ENCODE peak calls at places on chromosomes 1 and 21, in seven cellular contexts. B, X, E, P, V, J and G are unnamed samples.

GRCh38 chr21:15415541-15416261 is 314.1 kb upstream of the USP25 start:
- DNase-seq in B (no peak), X (no peak), E (no peak), P (no peak), V (no peak), J (no peak), G (no peak)

GRCh38 chr1:5681654-5682053 is 310.6 kb downstream of the NPHP4 start:
- DNase-seq in B (no peak), X (no peak), E (no peak), P (no peak), V (no peak), J (no peak), G (no peak)

GRCh38 chr1:179953974-179954493 is 576 bp upstream of the CEP350 start:
- DNase-seq in B (no peak), X (peak), E (peak), P (no peak), V (peak), J (no peak), G (peak)

GRCh38 chr1:100387644-100388350 is 35.5 kb downstream of the CDC14A start:
- DNase-seq in B (no peak), X (no peak), E (no peak), P (no peak), V (no peak), J (no peak), G (no peak)

GRCh38 chr1:198253668-198254067 is 96.9 kb downstream of the NEK7 start:
- DNase-seq in B (no peak), X (no peak), E (no peak), P (no peak), V (peak), J (no peak), G (no peak)

GRCh38 chr1:41613646-41614592 is 129.4 kb upstream of the EDN2 start:
- DNase-seq in B (no peak), X (no peak), E (no peak), P (no peak), V (no peak), J (no peak), G (no peak)

GRCh38 chr1:70807088-70807664 is 240.4 kb downstream of the PTGER3 start:
- DNase-seq in B (no peak), X (no peak), E (no peak), P (no peak), V (no peak), J (no peak), G (no peak)

GRCh38 chr1:228362141-228362883 is 44.3 kb downstream of the TRIM11 start:
- DNase-seq in B (no peak), X (no peak), E (no peak), P (no peak), V (no peak), J (no peak), G (no peak)

GRCh38 chr1:30977105-30977504 is 68.5 kb upstream of the SDC3 start:
- DNase-seq in B (no peak), X (no peak), E (no peak), P (no peak), V (no peak), J (no peak), G (no peak)

GRCh38 chr1:33317354-33317753 is 3.5 kb downstream of the A3GALT2 start:
- DNase-seq in B (no peak), X (no peak), E (no peak), P (no peak), V (no peak), J (no peak), G (no peak)

GRCh38 chr1:27623327-27624212 is 11.4 kb downstream of the FGR start:
- DNase-seq in B (no peak), X (no peak), E (no peak), P (no peak), V (no peak), J (no peak), G (no peak)

GRCh38 chr1:77961392-77961791 is 17.5 kb downstream of the FUBP1 start:
- DNase-seq in B (no peak), X (no peak), E (no peak), P (no peak), V (no peak), J (no peak), G (no peak)

GRCh38 chr1:107093385-107093784 is 36.9 kb downstream of the PRMT6 start:
- DNase-seq in B (no peak), X (no peak), E (no peak), P (no peak), V (no peak), J (no peak), G (no peak)

GRCh38 chr1:92944901-92945747 is 16.1 kb downstream of the DIPK1A start:
- DNase-seq in B (no peak), X (no peak), E (no peak), P (no peak), V (no peak), J (no peak), G (no peak)

GRCh38 chr1:211656728-211657127 is 18.7 kb downstream of the NEK2 start:
- DNase-seq in B (no peak), X (no peak), E (no peak), P (no peak), V (no peak), J (no peak), G (no peak)

GRCh38 chr1:39753132-39754025 is 14.7 kb downstream of the PPIE start:
- DNase-seq in B (no peak), X (no peak), E (no peak), P (no peak), V (no peak), J (no peak), G (no peak)

GRCh38 chr1:217019475-217019874 is 296.2 kb upstream of the ESRRG start:
- DNase-seq in B (no peak), X (no peak), E (no peak), P (no peak), V (no peak), J (no peak), G (no peak)

GRCh38 chr1:56626546-56626945 is 18.6 kb upstream of the PRKAA2 start:
- DNase-seq in B (no peak), X (no peak), E (no peak), P (no peak), V (no peak), J (no peak), G (no peak)

GRCh38 chr1:226915672-226915995 is 24.5 kb upstream of the COQ8A start:
- DNase-seq in B (no peak), X (no peak), E (no peak), P (no peak), V (no peak), J (no peak), G (no peak)

GRCh38 chr1:226908913-226909312 is 31.2 kb upstream of the COQ8A start:
- DNase-seq in B (no peak), X (no peak), E (no peak), P (no peak), V (no peak), J (no peak), G (no peak)

GRCh38 chr1:226908419-226908818 is 31.7 kb upstream of the COQ8A start:
- DNase-seq in B (no peak), X (no peak), E (no peak), P (no peak), V (no peak), J (no peak), G (no peak)

GRCh38 chr1:226916497-226916896 is 23.6 kb upstream of the COQ8A start:
- DNase-seq in B (no peak), X (no peak), E (no peak), P (no peak), V (no peak), J (no peak), G (no peak)

GRCh38 chr1:226912587-226913176 is 27.4 kb upstream of the COQ8A start:
- DNase-seq in B (no peak), X (no peak), E (peak), P (no peak), V (peak), J (peak), G (no peak)
- TF ChIP-seq CTCF in B (peak), X (peak), E (peak), P (peak), V (peak), J (peak), G (peak)

DNA sequence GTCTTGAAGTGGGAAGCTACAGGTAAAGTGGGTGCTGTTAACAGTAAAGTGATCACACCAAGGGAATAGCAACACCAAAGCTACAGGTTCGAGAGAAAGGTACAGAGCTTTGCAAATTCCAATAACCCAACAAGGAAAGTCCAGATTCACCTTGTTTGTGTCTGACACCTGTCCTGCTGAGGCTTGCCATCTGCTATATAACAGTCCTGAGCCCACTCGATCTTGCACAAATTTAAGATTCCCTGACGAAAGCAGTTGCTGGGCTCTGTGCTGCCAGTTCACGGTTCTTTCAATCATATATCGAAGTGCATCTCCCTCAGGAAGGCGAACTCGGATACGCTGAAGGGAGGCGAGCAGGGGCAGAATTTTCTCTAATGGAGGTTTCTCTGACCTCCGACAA is 23.0 kb upstream of the SYT2 start:
- DNase-seq in B (no peak), X (no peak), E (no peak), P (no peak), V (no peak), J (no peak), G (no peak)
- H3K4me3 ChIP-seq in B (no peak), X (no peak), E (no peak), P (no peak), V (no peak), J (no peak), G (no peak)

GRCh38 chr1:159056069-159056698 is 20.4 kb downstream of the AIM2 start:
- DNase-seq in B (no peak), X (no peak), E (no peak), P (no peak), V (peak), J (no peak), G (no peak)
- TF ChIP-seq CTCF in B (no peak), X (no peak), E (no peak), P (no peak), V (peak), J (no peak), G (peak)

DNA sequence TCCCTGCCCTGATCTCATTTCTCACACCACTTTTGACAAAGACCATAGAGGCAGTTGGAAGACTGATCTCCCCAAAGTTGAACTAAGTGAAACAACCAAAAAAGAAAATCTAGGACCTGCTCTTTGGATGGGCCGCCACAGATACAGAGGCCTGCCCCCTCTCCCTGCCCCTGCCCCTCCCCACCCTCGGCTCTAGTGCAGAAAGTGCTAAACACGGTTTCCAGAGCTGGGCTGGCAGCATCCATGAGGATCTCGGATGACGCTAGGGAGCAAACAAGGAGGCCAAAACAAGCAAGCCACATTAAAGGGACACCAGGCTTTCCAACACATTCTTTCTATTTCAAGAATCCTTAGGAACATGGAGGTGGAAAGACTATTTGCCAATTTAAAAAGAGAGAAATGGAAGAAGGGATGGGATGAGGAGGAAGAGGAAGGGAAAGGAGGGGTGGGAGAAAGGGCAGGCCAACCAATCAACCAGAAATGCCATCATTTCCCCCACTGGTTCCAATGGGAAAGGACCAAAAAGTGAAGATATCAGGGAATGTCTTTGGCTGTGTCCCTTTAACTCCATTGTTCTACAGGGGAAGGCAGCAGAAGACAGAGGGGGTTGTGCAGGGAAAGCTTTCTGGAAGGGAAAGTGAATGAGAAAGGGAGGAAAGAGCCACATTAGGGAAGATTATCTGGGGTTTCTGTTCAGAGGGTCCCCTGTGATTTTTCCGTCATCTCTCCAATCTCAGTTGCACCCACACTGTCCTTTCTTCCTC is 38.3 kb upstream of the GOLT1A start:
- DNase-seq in B (no peak), X (no peak), E (no peak), P (no peak), V (no peak), J (no peak), G (no peak)
- H3K4me3 ChIP-seq in B (no peak), X (no peak), E (no peak), P (no peak), V (no peak), J (no peak), G (no peak)

DNA sequence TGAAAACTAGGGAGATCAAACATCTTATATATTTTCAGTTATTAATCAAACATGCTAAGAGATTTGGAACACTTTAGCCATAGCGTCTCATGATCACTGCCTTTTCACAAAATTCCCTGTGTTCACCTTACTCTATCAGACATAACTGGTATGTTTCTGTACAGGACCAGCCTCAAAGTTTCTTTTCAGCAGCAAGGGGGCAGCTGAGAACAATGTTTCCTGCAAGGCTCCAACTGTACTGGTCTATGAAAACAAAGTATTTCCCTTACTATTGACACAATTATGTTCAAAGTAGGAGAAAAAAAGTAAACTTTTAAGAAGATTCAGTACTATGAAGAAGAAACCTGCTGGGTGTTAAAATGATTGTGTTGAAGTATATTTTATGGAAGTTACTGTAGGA is 98.5 kb downstream of the ATF6 start:
- DNase-seq in B (no peak), X (no peak), E (no peak), P (no peak), V (no peak), J (no peak), G (no peak)
- TF ChIP-seq CTCF in B (peak), X (peak), E (peak), P (no peak), V (peak), J (no peak), G (peak)

GRCh38 chr1:2199042-2199810 is 4.7 kb upstream of the FAAP20 start:
- DNase-seq in B (peak), X (peak), E (peak), P (no peak), V (peak), J (peak), G (no peak)
- H3K4me3 ChIP-seq in B (peak), X (peak), E (peak), P (peak), V (peak), J (peak), G (peak)